ENCODE peak calls at places on chromosome 21, in seven cellular contexts. T, Y, V, H, Z, K and W are unnamed samples.

GRCh38 chr21:44920694-44921604 is at the start of gene ITGB2:
- DNase-seq in T (no peak), Y (no peak), V (peak; percentile 81), H (no peak), Z (peak; percentile 50), K (no peak), W (no peak)

GRCh38 chr21:39094087-39094785 is 89.0 kb downstream of the PSMG1 start:
- DNase-seq in T (no peak), Y (no peak), V (no peak), H (no peak), Z (no peak), K (no peak), W (peak; percentile 13)

GRCh38 chr21:26099610-26100219 is 70.9 kb downstream of the APP start:
- DNase-seq in T (no peak), Y (no peak), V (no peak), H (no peak), Z (no peak), K (peak; percentile 72), W (no peak)

GRCh38 chr21:32562426-32562825 is 22.9 kb downstream of the TCP10L start:
- DNase-seq in T (peak; percentile 18), Y (no peak), V (no peak), H (no peak), Z (no peak), K (peak; percentile 80), W (peak; percentile 39)

GRCh38 chr21:36508948-36509347 is 29.0 kb upstream of the CLDN14 start:
- DNase-seq in T (no peak), Y (no peak), V (no peak), H (no peak), Z (no peak), K (no peak), W (no peak)

GRCh38 chr21:38303300-38303699 is 46.5 kb downstream of the KCNJ15 start:
- DNase-seq in T (no peak), Y (no peak), V (no peak), H (no peak), Z (no peak), K (peak; percentile 95), W (peak; percentile 93)

GRCh38 chr21:42973309-42973990 is 912 bp upstream of the PKNOX1 start:
- DNase-seq in T (no peak), Y (no peak), V (peak; percentile 54), H (no peak), Z (no peak), K (no peak), W (peak; percentile 22)

GRCh38 chr21:16310191-16310590 is 580.4 kb downstream of the USP25 start:
- DNase-seq in T (no peak), Y (no peak), V (no peak), H (no peak), Z (no peak), K (no peak), W (no peak)

GRCh38 chr21:28811860-28812259 is 180.8 kb downstream of the LTN1 start:
- DNase-seq in T (no peak), Y (no peak), V (no peak), H (no peak), Z (no peak), K (no peak), W (no peak)

GRCh38 chr21:26512664-26513063 is 60.4 kb downstream of the CYYR1 start:
- DNase-seq in T (no peak), Y (no peak), V (no peak), H (no peak), Z (no peak), K (no peak), W (no peak)

GRCh38 chr21:35252831-35253230 is 203.7 kb upstream of the RUNX1 start:
- DNase-seq in T (no peak), Y (no peak), V (no peak), H (no peak), Z (no peak), K (peak; percentile 39), W (no peak)

GRCh38 chr21:37939251-37939650 is 23.0 kb upstream of the KCNJ6 start:
- DNase-seq in T (no peak), Y (no peak), V (no peak), H (no peak), Z (no peak), K (no peak), W (no peak)

GRCh38 chr21:44871576-44872265 is 1.8 kb downstream of the PTTG1IP start:
- DNase-seq in T (no peak), Y (peak; percentile 73), V (no peak), H (no peak), Z (no peak), K (peak; percentile 35), W (peak; percentile 81)

GRCh38 chr21:46124926-46125845 is 27.3 kb downstream of the COL6A2 start:
- DNase-seq in T (peak; percentile 3), Y (peak; percentile 55), V (peak; percentile 35), H (no peak), Z (no peak), K (no peak), W (no peak)

GRCh38 chr21:21163904-21164303 is 165.7 kb downstream of the NCAM2 start:
- DNase-seq in T (peak; percentile 53), Y (no peak), V (no peak), H (no peak), Z (peak; percentile 5), K (peak; percentile 35), W (peak; percentile 16)

GRCh38 chr21:16773206-16773605 is 739.6 kb upstream of the CXADR start:
- DNase-seq in T (no peak), Y (no peak), V (no peak), H (no peak), Z (no peak), K (no peak), W (no peak)

GRCh38 chr21:22728091-22728490 is 1729.9 kb downstream of the NCAM2 start:
- DNase-seq in T (no peak), Y (no peak), V (no peak), H (no peak), Z (no peak), K (no peak), W (no peak)

GRCh38 chr21:26966978-26967913 is at the start of gene ADAMTS5:
- DNase-seq in T (peak; percentile 60), Y (no peak), V (no peak), H (no peak), Z (no peak), K (peak; percentile 81), W (peak; percentile 54)

GRCh38 chr21:29669416-29669815 is 270.4 kb downstream of the GRIK1 start:
- DNase-seq in T (no peak), Y (no peak), V (no peak), H (no peak), Z (no peak), K (no peak), W (no peak)

GRCh38 chr21:46639489-46640386 is 4.3 kb downstream of the PRMT2 start:
- DNase-seq in T (no peak), Y (no peak), V (no peak), H (no peak), Z (no peak), K (no peak), W (no peak)

GRCh38 chr21:29333355-29333746 is 34.6 kb downstream of the BACH1 start:
- DNase-seq in T (no peak), Y (no peak), V (no peak), H (no peak), Z (no peak), K (no peak), W (no peak)

GRCh38 chr21:42189860-42190491 is 29.0 kb upstream of the ABCG1 start:
- DNase-seq in T (no peak), Y (no peak), V (no peak), H (no peak), Z (peak; percentile 17), K (no peak), W (peak; percentile 12)

GRCh38 chr21:41506526-41507520 is 1.1 kb downstream of the TMPRSS2 start:
- DNase-seq in T (peak; percentile 47), Y (peak; percentile 59), V (no peak), H (no peak), Z (no peak), K (no peak), W (no peak)

GRCh38 chr21:25708467-25709065 is 26.1 kb downstream of the ATP5PF start:
- DNase-seq in T (peak; percentile 19), Y (no peak), V (peak; percentile 64), H (no peak), Z (peak; percentile 35), K (peak; percentile 19), W (peak; percentile 41)

GRCh38 chr21:45607021-45607921 is 36.3 kb upstream of the PCBP3 start:
- DNase-seq in T (no peak), Y (peak; percentile 16), V (no peak), H (no peak), Z (peak; percentile 44), K (no peak), W (peak; percentile 37)

GRCh38 chr21:44728716-44729115 is 17.3 kb upstream of the TSPEAR start:
- DNase-seq in T (no peak), Y (no peak), V (no peak), H (no peak), Z (no peak), K (no peak), W (peak; percentile 64)